ENCODE peak calls at places on chromosomes 7 and 10, in five cellular contexts. D is RWPE1; S is naive thymus-derived CD4-positive, alpha-beta T cell; Y is activated CD8-positive, alpha-beta memory T cell treated with anti-CD3 and anti-CD28 coated beads for 48 hours; N is astrocyte of the spinal cord. W is an unnamed sample.

GRCh38 chr10:3400368-3400767 is 227.8 kb upstream of the PITRM1 start:
- DNase-seq in D (no peak), S (no peak), Y (no peak), N (peak; percentile 35), W (no peak)

GRCh38 chr10:110165239-110165638 is 42.2 kb upstream of the MXI1 start:
- DNase-seq in D (no peak), S (no peak), Y (no peak), N (no peak), W (no peak)

GRCh38 chr7:7595451-7595850 is 28.8 kb downstream of the MIOS start:
- DNase-seq in D (peak; percentile 30), S (peak; percentile 37), Y (no peak), N (peak; percentile 35), W (peak; percentile 25)

GRCh38 chr7:35695628-35695888 is 623 bp upstream of the HERPUD2 start:
- DNase-seq in D (no peak), S (no peak), Y (no peak), N (no peak), W (no peak)

GRCh38 chr7:27967639-27968038 is 213.0 kb downstream of the JAZF1 start:
- DNase-seq in D (no peak), S (no peak), Y (no peak), N (no peak), W (no peak)

GRCh38 chr10:7153750-7154149 is 257.1 kb downstream of the SFMBT2 start:
- DNase-seq in D (peak; percentile 44), S (no peak), Y (no peak), N (peak; percentile 19), W (no peak)

GRCh38 chr10:124565565-124566221 is 104.1 kb downstream of the LHPP start:
- DNase-seq in D (no peak), S (no peak), Y (no peak), N (no peak), W (no peak)

GRCh38 chr10:73650537-73651331 is 5.1 kb downstream of the SYNPO2L start:
- DNase-seq in D (no peak), S (no peak), Y (no peak), N (peak; percentile 69), W (no peak)

GRCh38 chr10:94678475-94678874 is 5.1 kb upstream of the CYP2C18 start:
- DNase-seq in D (no peak), S (no peak), Y (no peak), N (no peak), W (no peak)

GRCh38 chr10:78757542-78757941 is 311.2 kb upstream of the ZMIZ1 start:
- DNase-seq in D (peak; percentile 42), S (no peak), Y (no peak), N (peak; percentile 88), W (no peak)

GRCh38 chr7:55305130-55305529 is 60.0 kb upstream of the LANCL2 start:
- DNase-seq in D (no peak), S (no peak), Y (no peak), N (no peak), W (no peak)

GRCh38 chr10:108469940-108470339 is 1305.4 kb upstream of the SORCS1 start:
- DNase-seq in D (no peak), S (no peak), Y (no peak), N (no peak), W (no peak)

GRCh38 chr10:48896756-48897437 is 42.7 kb downstream of the LRRC18 start:
- DNase-seq in D (no peak), S (no peak), Y (no peak), N (no peak), W (no peak)

GRCh38 chr10:62058476-62058875 is 157.0 kb downstream of the ARID5B start:
- DNase-seq in D (no peak), S (no peak), Y (no peak), N (no peak), W (no peak)

GRCh38 chr10:84499846-84500245 is 171.5 kb downstream of the CCSER2 start:
- DNase-seq in D (no peak), S (no peak), Y (no peak), N (no peak), W (no peak)

GRCh38 chr7:122455108-122455507 is 150.6 kb upstream of the FEZF1 start:
- DNase-seq in D (no peak), S (no peak), Y (no peak), N (no peak), W (no peak)

GRCh38 chr10:98225000-98225399 is 43.0 kb downstream of the LOXL4 start:
- DNase-seq in D (no peak), S (no peak), Y (no peak), N (no peak), W (no peak)

GRCh38 chr7:51802698-51803097 is 486.1 kb upstream of the COBL start:
- DNase-seq in D (no peak), S (no peak), Y (no peak), N (no peak), W (no peak)

GRCh38 chr10:131997366-131998049 is 15.8 kb upstream of the BNIP3 start:
- DNase-seq in D (peak; percentile 57), S (no peak), Y (no peak), N (peak; percentile 78), W (no peak)

GRCh38 chr10:58023341-58024073 is 244.2 kb downstream of the IPMK start:
- DNase-seq in D (peak; percentile 70), S (no peak), Y (no peak), N (peak; percentile 92), W (no peak)

GRCh38 chr7:81725496-81726117 is 44.2 kb downstream of the HGF start:
- DNase-seq in D (no peak), S (no peak), Y (no peak), N (peak; percentile 86), W (no peak)

GRCh38 chr7:18693401-18693800 is 197.9 kb downstream of the HDAC9 start:
- DNase-seq in D (peak; percentile 20), S (no peak), Y (no peak), N (peak; percentile 83), W (no peak)

GRCh38 chr10:110372656-110373055 is 67.9 kb upstream of the SMNDC1 start:
- DNase-seq in D (peak; percentile 79), S (no peak), Y (no peak), N (no peak), W (no peak)

GRCh38 chr7:102434039-102434481 is 685 bp downstream of the ORAI2 start:
- DNase-seq in D (no peak), S (no peak), Y (no peak), N (peak; percentile 41), W (peak; percentile 22)

GRCh38 chr10:120999868-121000267 is 148.7 kb downstream of the WDR11 start:
- DNase-seq in D (no peak), S (no peak), Y (no peak), N (no peak), W (no peak)

GRCh38 chr7:155260498-155260872 is 37.2 kb upstream of the INSIG1 start:
- DNase-seq in D (no peak), S (no peak), Y (no peak), N (no peak), W (no peak)

GRCh38 chr7:503575-504111 is 16.0 kb downstream of the PDGFA start:
- DNase-seq in D (no peak), S (no peak), Y (no peak), N (no peak), W (no peak)

GRCh38 chr7:13628231-13629001 is 361.1 kb downstream of the ETV1 start:
- DNase-seq in D (no peak), S (no peak), Y (no peak), N (peak; percentile 72), W (no peak)

GRCh38 chr10:18233775-18234174 is 93.6 kb downstream of the CACNB2 start:
- DNase-seq in D (no peak), S (no peak), Y (no peak), N (no peak), W (no peak)

GRCh38 chr7:50679218-50680007 is 103.3 kb downstream of the GRB10 start:
- DNase-seq in D (peak; percentile 53), S (peak; percentile 57), Y (no peak), N (peak; percentile 45), W (peak; percentile 44)

GRCh38 chr10:103476046-103476768 is 2.8 kb downstream of the CALHM3 start:
- DNase-seq in D (no peak), S (no peak), Y (no peak), N (no peak), W (no peak)

GRCh38 chr10:1007583-1007982 is 18.1 kb downstream of the IDI2 start:
- DNase-seq in D (no peak), S (no peak), Y (no peak), N (no peak), W (no peak)

GRCh38 chr7:3791327-3791726 is 490.3 kb downstream of the SDK1 start:
- DNase-seq in D (no peak), S (no peak), Y (no peak), N (no peak), W (no peak)

GRCh38 chr10:97514344-97514743 is 15.6 kb downstream of the UBTD1 start:
- DNase-seq in D (no peak), S (no peak), Y (no peak), N (no peak), W (no peak)

GRCh38 chr7:78770422-78771410 is 682.8 kb downstream of the MAGI2 start:
- DNase-seq in D (no peak), S (no peak), Y (no peak), N (peak; percentile 9), W (no peak)

GRCh38 chr7:148218603-148219002 is 372.0 kb upstream of the C7orf33 start:
- DNase-seq in D (no peak), S (no peak), Y (no peak), N (no peak), W (no peak)

GRCh38 chr10:129057856-129058663 is 409.0 kb upstream of the MGMT start:
- DNase-seq in D (no peak), S (peak; percentile 30), Y (no peak), N (no peak), W (peak; percentile 54)

GRCh38 chr7:7148799-7149481 is 33.4 kb upstream of the C1GALT1 start:
- DNase-seq in D (no peak), S (no peak), Y (no peak), N (no peak), W (no peak)

GRCh38 chr10:103546401-103546800 is 52.9 kb downstream of the NEURL1 start:
- DNase-seq in D (no peak), S (no peak), Y (no peak), N (no peak), W (no peak)

GRCh38 chr10:81116990-81117389 is 579.3 kb downstream of the SH2D4B start:
- DNase-seq in D (no peak), S (no peak), Y (no peak), N (no peak), W (no peak)

W was measured in central memory CD4-positive, alpha-beta T cell.